ENCODE peak calls at places on chromosomes 3 and 15, in ten cellular contexts. Z is osteocyte; N is putamen; G is activated CD8-positive, alpha-beta memory T cell treated with anti-CD3 and anti-CD28 coated beads for 48 hours; W is left lobe of liver; R is M059J; H is coronary artery; M is foreskin fibroblast; V is heart right ventricle; T is cardiac muscle cell. F is an unnamed sample.

GRCh38 chr3:146929696-146930095 is 324.6 kb upstream of the PLSCR5 start:
- DNase-seq in W (no peak), N (no peak), G (no peak), H (no peak), R (no peak), M (peak), V (no peak), T (no peak), Z (no peak), F (no peak)

GRCh38 chr3:165669502-165669901 is 167.7 kb downstream of the BCHE start:
- DNase-seq in Z (no peak), T (no peak), W (no peak), M (no peak), V (no peak), G (no peak), R (peak), H (no peak), N (no peak), F (no peak)

GRCh38 chr3:30644615-30645014 is 38.2 kb downstream of the TGFBR2 start:
- DNase-seq in Z (no peak), V (peak), R (peak), T (peak), W (no peak), G (no peak), H (no peak), N (no peak), M (peak), F (peak)

GRCh38 chr3:87797872-87798566 is 260.8 kb downstream of the CGGBP1 start:
- DNase-seq in T (no peak), W (no peak), M (no peak), N (no peak), V (no peak), R (no peak), G (no peak), H (no peak), Z (no peak), F (no peak)

GRCh38 chr3:52085883-52086282 is 29.5 kb upstream of the DUSP7 start:
- DNase-seq in V (no peak), R (no peak), M (no peak), W (no peak), H (no peak), G (peak), T (no peak), Z (no peak), N (no peak), F (no peak)

GRCh38 chr15:67809441-67809840 is 15.9 kb upstream of the SKOR1 start:
- DNase-seq in H (no peak), T (no peak), M (no peak), N (no peak), Z (no peak), R (no peak), V (no peak), G (no peak), W (no peak), F (no peak)

GRCh38 chr3:16290827-16291196 is 25.8 kb downstream of the OXNAD1 start:
- DNase-seq in H (no peak), N (no peak), Z (no peak), W (no peak), T (peak), V (no peak), M (no peak), R (peak), G (no peak), F (peak)

GRCh38 chr3:34213481-34213880 is 415.1 kb downstream of the PDCD6IP start:
- DNase-seq in H (no peak), G (no peak), W (no peak), V (no peak), N (no peak), Z (no peak), M (no peak), R (no peak), T (no peak), F (peak)

GRCh38 chr15:67197364-67197695 is 57.1 kb downstream of the AAGAB start:
- DNase-seq in N (no peak), H (no peak), Z (no peak), T (no peak), W (no peak), V (no peak), M (no peak), R (no peak), G (no peak), F (no peak)

GRCh38 chr3:9623148-9623547 is 26.2 kb upstream of the MTMR14 start:
- DNase-seq in Z (no peak), G (no peak), T (no peak), N (no peak), V (no peak), H (no peak), M (peak), W (no peak), R (peak), F (no peak)

GRCh38 chr3:8069471-8069870 is 432.2 kb upstream of the LMCD1 start:
- DNase-seq in M (no peak), N (no peak), R (no peak), V (no peak), T (no peak), G (no peak), Z (no peak), W (no peak), H (no peak), F (no peak)

GRCh38 chr3:123586131-123586530 is 1.3 kb upstream of the HACD2 start:
- DNase-seq in R (peak), G (peak), V (peak), T (peak), N (peak), H (no peak), M (peak), W (no peak), Z (peak), F (peak)

GRCh38 chr15:75791337-75791713 is 51.9 kb upstream of the UBE2Q2 start:
- DNase-seq in V (no peak), N (no peak), G (no peak), M (no peak), W (peak), R (no peak), T (no peak), H (no peak), Z (no peak), F (no peak)

GRCh38 chr3:188531210-188531609 is 377.3 kb downstream of the LPP start:
- DNase-seq in N (no peak), R (peak), M (peak), Z (no peak), H (no peak), T (peak), V (no peak), W (no peak), G (no peak), F (no peak)

GRCh38 chr3:185216587-185216918 is 37.3 kb downstream of the EHHADH start:
- DNase-seq in H (no peak), N (no peak), Z (no peak), R (peak), V (peak), W (no peak), M (peak), T (peak), G (no peak), F (no peak)

GRCh38 chr3:75192065-75192658 is 472.0 kb upstream of the FRG2C start:
- DNase-seq in W (no peak), R (peak), H (no peak), G (peak), M (peak), V (peak), N (no peak), Z (no peak), T (peak), F (peak)

F was measured in small intestine.